ENCODE peak calls at places on chromosome 21, in seven cellular contexts. A, W, I, M, S, B and T are unnamed samples.

GRCh38 chr21:25979845-25980433 is 190.6 kb downstream of the APP start:
- DNase-seq in S (no peak), B (no peak), A (no peak), M (no peak), I (no peak), W (no peak), T (no peak)

GRCh38 chr21:29155118-29155932 is 24.9 kb downstream of the MAP3K7CL start:
- DNase-seq in M (peak; percentile 64), W (no peak), B (peak; percentile 82), A (no peak), S (no peak), I (no peak), T (peak; percentile 60)

GRCh38 chr21:44303490-44303981 is 3.7 kb downstream of the PFKL start:
- DNase-seq in B (no peak), W (no peak), I (peak; percentile 30), S (no peak), A (no peak), M (no peak), T (no peak)

GRCh38 chr21:43684424-43684823 is 25.1 kb downstream of the RRP1B start:
- DNase-seq in M (peak; percentile 16), S (no peak), W (no peak), I (no peak), A (no peak), B (no peak), T (no peak)

GRCh38 chr21:25107708-25108107 is 499.6 kb downstream of the MRPL39 start:
- DNase-seq in W (no peak), B (no peak), I (no peak), S (no peak), M (peak; percentile 74), A (no peak), T (no peak)

GRCh38 chr21:42527127-42527488 is 13.5 kb downstream of the SLC37A1 start:
- DNase-seq in M (no peak), B (no peak), W (no peak), S (no peak), A (no peak), I (no peak), T (no peak)

GRCh38 chr21:36699026-36699545 is at the start of gene SIM2:
- DNase-seq in S (no peak), I (no peak), B (no peak), W (no peak), A (no peak), M (no peak), T (no peak)

GRCh38 chr21:42471206-42471605 is 24.8 kb downstream of the RSPH1 start:
- DNase-seq in I (no peak), W (no peak), S (no peak), B (no peak), A (no peak), M (no peak), T (no peak)

GRCh38 chr21:36732761-36733160 is 33.8 kb downstream of the SIM2 start:
- DNase-seq in I (no peak), S (no peak), W (no peak), A (no peak), M (no peak), B (no peak), T (no peak)

GRCh38 chr21:43937051-43937832 is 72.2 kb downstream of the AGPAT3 start:
- DNase-seq in B (no peak), S (no peak), W (no peak), M (no peak), I (no peak), A (no peak), T (no peak)

GRCh38 chr21:24428539-24429186 is 1178.6 kb downstream of the MRPL39 start:
- DNase-seq in A (no peak), I (peak; percentile 33), S (no peak), M (no peak), B (no peak), W (no peak), T (no peak)

GRCh38 chr21:29245104-29245643 is 53.5 kb upstream of the BACH1 start:
- DNase-seq in M (no peak), B (no peak), I (no peak), A (no peak), W (no peak), S (no peak), T (no peak)

GRCh38 chr21:14557413-14557812 is 11.3 kb upstream of the SAMSN1 start:
- DNase-seq in W (no peak), A (peak; percentile 14), M (no peak), S (no peak), B (no peak), I (no peak), T (no peak)

GRCh38 chr21:35149698-35150097 is 100.6 kb upstream of the RUNX1 start:
- DNase-seq in W (no peak), B (no peak), S (no peak), A (no peak), I (no peak), M (peak; percentile 68), T (no peak)

GRCh38 chr21:37636152-37636860 is 269.7 kb downstream of the DYRK1A start:
- DNase-seq in W (no peak), I (no peak), B (no peak), S (no peak), A (no peak), M (peak; percentile 88), T (no peak)

GRCh38 chr21:42097860-42098259 is 26.7 kb downstream of the UMODL1 start:
- DNase-seq in B (no peak), I (no peak), A (no peak), W (no peak), M (peak; percentile 98), S (no peak), T (no peak)

GRCh38 chr21:34128674-34129038 is 55.3 kb downstream of the MRPS6 start:
- DNase-seq in W (no peak), S (no peak), M (no peak), A (no peak), I (no peak), B (no peak), T (no peak)

GRCh38 chr21:43919283-43919682 is 54.3 kb downstream of the AGPAT3 start:
- DNase-seq in S (no peak), W (no peak), A (no peak), I (no peak), B (no peak), M (no peak), T (no peak)

GRCh38 chr21:41970751-41971653 is 17.2 kb upstream of the C2CD2 start:
- DNase-seq in B (peak; percentile 31), S (no peak), I (no peak), A (no peak), M (no peak), W (no peak), T (peak; percentile 9)

GRCh38 chr21:45412491-45412890 is 7.5 kb downstream of the COL18A1 start:
- DNase-seq in M (no peak), A (no peak), I (no peak), B (no peak), W (no peak), S (no peak), T (no peak)

GRCh38 chr21:43270800-43271261 is 102.0 kb downstream of the CRYAA start:
- DNase-seq in I (no peak), B (peak; percentile 38), W (no peak), A (no peak), M (no peak), S (no peak), T (no peak)

GRCh38 chr21:31517664-31518402 is 141.7 kb upstream of the SOD1 start:
- DNase-seq in W (no peak), B (no peak), A (no peak), S (no peak), I (no peak), M (no peak), T (no peak)

GRCh38 chr21:34129039-34129891 is 55.9 kb downstream of the MRPS6 start:
- DNase-seq in B (peak; percentile 67), A (no peak), S (peak; percentile 43), W (peak; percentile 6), M (peak; percentile 87), I (peak; percentile 82), T (peak; percentile 74)

GRCh38 chr21:33433001-33433400 is 29.8 kb downstream of the IFNGR2 start:
- DNase-seq in S (no peak), I (no peak), M (no peak), A (no peak), B (no peak), W (no peak), T (no peak)

GRCh38 chr21:35520302-35520701 is 471.2 kb upstream of the RUNX1 start:
- DNase-seq in I (no peak), B (no peak), A (no peak), W (no peak), M (no peak), S (no peak), T (no peak)

GRCh38 chr21:45877821-45878469 is 103.6 kb upstream of the COL6A1 start:
- DNase-seq in M (peak; percentile 15), A (no peak), S (no peak), W (no peak), I (no peak), B (peak; percentile 41), T (no peak)

GRCh38 chr21:27647921-27648320 is 681.0 kb upstream of the ADAMTS5 start:
- DNase-seq in S (no peak), B (no peak), I (no peak), M (peak; percentile 66), W (no peak), A (no peak), T (no peak)

GRCh38 chr21:33668180-33668579 is 25.9 kb downstream of the ITSN1 start:
- DNase-seq in I (no peak), A (no peak), B (no peak), W (no peak), M (peak; percentile 35), S (no peak), T (no peak)

GRCh38 chr21:15289896-15290841 is 225.4 kb upstream of the NRIP1 start:
- DNase-seq in B (peak; percentile 79), W (no peak), S (peak; percentile 72), A (no peak), I (no peak), M (no peak), T (no peak)

GRCh38 chr21:42527489-42528158 is 14.0 kb downstream of the SLC37A1 start:
- DNase-seq in M (no peak), B (no peak), I (peak; percentile 82), S (no peak), A (peak; percentile 57), W (no peak), T (no peak)

GRCh38 chr21:25722631-25723030 is 12.1 kb downstream of the ATP5PF start:
- DNase-seq in W (no peak), S (no peak), M (no peak), B (no peak), A (no peak), I (no peak), T (no peak)

GRCh38 chr21:38766987-38767722 is 38.6 kb upstream of the ETS2 start:
- DNase-seq in A (peak; percentile 70), W (no peak), S (peak; percentile 32), I (peak; percentile 84), M (no peak), B (no peak), T (no peak)

GRCh38 chr21:36788116-36788515 is 89.2 kb downstream of the SIM2 start:
- DNase-seq in A (no peak), B (no peak), W (no peak), S (no peak), I (no peak), M (no peak), T (no peak)

GRCh38 chr21:33246506-33246905 is 16.8 kb downstream of the IFNAR2 start:
- DNase-seq in M (no peak), A (no peak), I (no peak), B (no peak), S (no peak), W (no peak), T (no peak)

GRCh38 chr21:46394819-46395152 is 63.9 kb upstream of the DIP2A start:
- DNase-seq in I (no peak), S (no peak), M (no peak), A (no peak), W (no peak), B (peak; percentile 88), T (no peak)

GRCh38 chr21:22881131-22881530 is 1882.9 kb downstream of the NCAM2 start:
- DNase-seq in A (no peak), I (no peak), S (no peak), M (no peak), W (no peak), B (no peak), T (no peak)

GRCh38 chr21:42229676-42230075 is 10.7 kb downstream of the ABCG1 start:
- DNase-seq in A (no peak), W (no peak), B (no peak), S (no peak), I (no peak), M (no peak), T (no peak)

GRCh38 chr21:45551316-45551715 is 9.1 kb upstream of the SLC19A1 start:
- DNase-seq in S (no peak), A (no peak), M (peak; percentile 92), B (peak; percentile 12), W (no peak), I (peak; percentile 41), T (no peak)